ENCODE peak calls at places on chromosomes 2 and 18, in eight cellular contexts. L is mucosa of descending colon; G is colonic mucosa; J is effector memory CD4-positive, alpha-beta T cell; R is neuronal stem cell; P is HL-60; Y is skeletal muscle cell; O is ovary. T is an unnamed sample.

GRCh38 chr2:100413586-100413985 is 3.9 kb downstream of the CHST10 start:
- DNase-seq in L (no peak), P (no peak), G (no peak), Y (no peak), O (no peak), R (no peak), J (no peak), T (no peak)

GRCh38 chr2:23559561-23560239 is 174.7 kb downstream of the KLHL29 start:
- DNase-seq in Y (no peak), L (no peak), G (no peak), P (no peak), R (no peak), O (no peak), J (no peak), T (no peak)

GRCh38 chr18:25465152-25465790 is 113.3 kb upstream of the ZNF521 start:
- DNase-seq in O (no peak), P (no peak), L (no peak), J (no peak), R (peak), Y (no peak), G (no peak), T (no peak)

GRCh38 chr18:51275712-51276473 is 78.4 kb upstream of the MEX3C start:
- DNase-seq in L (no peak), Y (peak), P (no peak), O (peak), G (no peak), R (no peak), J (no peak), T (no peak)

GRCh38 chr2:42924436-42924897 is 132.1 kb upstream of the HAAO start:
- DNase-seq in Y (peak), O (peak), L (no peak), G (no peak), P (no peak), J (no peak), R (no peak), T (no peak)

GRCh38 chr18:36481201-36481657 is 183.7 kb downstream of the FHOD3 start:
- DNase-seq in J (no peak), G (no peak), Y (no peak), P (no peak), L (no peak), R (peak), O (no peak), T (no peak)

GRCh38 chr18:62339106-62339988 is 14.2 kb downstream of the TNFRSF11A start:
- DNase-seq in J (no peak), G (peak), P (no peak), L (no peak), R (no peak), Y (peak), O (no peak), T (no peak)

GRCh38 chr18:75377258-75377657 is 50.2 kb downstream of the SMIM21 start:
- DNase-seq in Y (no peak), J (no peak), O (no peak), L (no peak), R (no peak), G (no peak), P (no peak), T (no peak)

GRCh38 chr2:44247924-44248323 is 27.4 kb upstream of the SLC3A1 start:
- DNase-seq in O (no peak), P (no peak), L (no peak), J (no peak), G (no peak), R (no peak), Y (no peak), T (no peak)

GRCh38 chr2:127226520-127227263 is 6.6 kb upstream of the CYP27C1 start:
- DNase-seq in R (no peak), G (peak), O (no peak), Y (peak), J (no peak), L (peak), P (no peak), T (peak)

GRCh38 chr18:46211816-46212215 is 107.6 kb downstream of the HAUS1 start:
- DNase-seq in G (no peak), J (no peak), L (no peak), O (no peak), Y (no peak), P (no peak), R (no peak), T (no peak)

GRCh38 chr2:143452817-143453462 is 323.7 kb downstream of the ARHGAP15 start:
- DNase-seq in L (no peak), G (no peak), J (peak), R (no peak), P (no peak), Y (no peak), O (no peak), T (no peak)

GRCh38 chr18:21289843-21290242 is 47.8 kb downstream of the GREB1L start:
- DNase-seq in G (no peak), J (no peak), Y (no peak), O (no peak), L (no peak), P (no peak), R (no peak), T (no peak)

GRCh38 chr2:237547841-237548416 is 18.4 kb upstream of the PRLH start:
- DNase-seq in G (no peak), J (no peak), P (no peak), O (no peak), Y (no peak), L (no peak), R (no peak), T (no peak)

GRCh38 chr2:9032555-9032954 is 29.1 kb upstream of the MBOAT2 start:
- DNase-seq in L (no peak), P (no peak), Y (no peak), G (no peak), R (no peak), O (no peak), J (no peak), T (no peak)

GRCh38 chr2:239290618-239291504 is 110.0 kb downstream of the HDAC4 start:
- DNase-seq in J (no peak), P (no peak), R (peak), L (no peak), G (no peak), O (no peak), Y (no peak), T (no peak)

GRCh38 chr2:53724511-53724910 is 43.1 kb upstream of the CHAC2 start:
- DNase-seq in G (no peak), R (no peak), O (no peak), L (no peak), P (no peak), J (no peak), Y (peak), T (no peak)

DNA sequence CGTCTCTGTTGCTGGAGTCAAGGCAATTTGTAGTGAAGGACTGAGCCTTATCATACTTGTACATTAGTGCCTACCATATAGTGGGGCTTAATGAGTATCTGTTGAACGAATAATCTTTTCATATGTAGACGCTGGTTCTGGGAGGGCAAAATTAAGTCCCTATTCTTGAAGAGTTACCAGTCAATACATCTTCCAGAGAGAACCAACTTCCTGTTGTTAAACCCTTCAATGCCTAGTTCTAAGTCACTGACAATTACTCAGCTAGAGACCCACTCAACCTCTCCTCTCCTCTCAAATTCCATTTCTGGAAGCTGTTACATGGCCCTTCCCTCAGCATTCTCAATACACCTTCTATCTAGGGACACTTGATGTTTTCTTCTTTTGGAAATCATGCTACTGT is 1.1 kb upstream of the MOB4 start:
- DNase-seq in G (no peak), O (no peak), R (no peak), Y (no peak), P (no peak), J (no peak), L (no peak), T (no peak)
- H3K4me3 ChIP-seq in G (no peak), O (peak), R (peak), Y (peak), P (no peak), J (peak), L (no peak), T (peak)

DNA sequence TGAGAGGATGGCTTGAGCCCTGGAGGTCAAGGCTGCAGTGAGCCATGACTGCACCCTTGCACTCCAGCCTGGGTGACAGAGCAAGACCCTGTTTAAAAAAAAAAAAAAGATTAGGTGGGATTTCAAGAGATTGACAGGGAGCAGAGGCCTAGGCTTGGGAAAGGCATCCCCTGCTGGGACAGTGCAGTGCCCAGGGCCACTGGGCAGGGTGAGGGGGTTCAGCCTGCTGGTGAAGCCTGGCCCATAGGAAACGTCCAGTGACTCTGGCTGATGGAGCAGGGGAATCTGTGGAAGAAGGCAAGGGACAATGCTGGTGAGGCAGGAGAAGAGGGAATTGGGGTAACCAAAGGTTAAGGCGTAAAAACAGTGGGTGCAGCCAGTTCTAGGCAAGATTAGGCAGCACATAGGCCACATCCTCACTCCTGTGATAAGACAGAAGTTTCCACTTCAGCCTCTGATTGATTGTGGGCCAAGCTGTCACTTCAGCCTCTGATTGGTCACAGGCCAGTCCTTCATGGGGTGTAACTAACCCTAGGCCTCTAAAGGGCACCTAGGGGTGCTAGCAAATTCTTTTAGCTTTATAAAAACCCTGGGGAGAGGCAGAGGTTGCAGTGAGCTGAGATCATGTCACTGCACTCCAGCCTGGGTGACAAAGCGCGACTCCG is 128.6 kb downstream of the MSH2 start:
- DNase-seq in R (no peak), Y (no peak), G (no peak), J (no peak), P (no peak), O (no peak), L (no peak), T (no peak)
- H3K4me3 ChIP-seq in R (no peak), Y (no peak), G (no peak), J (no peak), P (no peak), O (no peak), L (no peak), T (no peak)

GRCh38 chr2:149562304-149562703 is 25.3 kb downstream of the MMADHC start:
- DNase-seq in R (no peak), J (no peak), O (no peak), G (peak), L (no peak), Y (no peak), P (no peak), T (peak)
- H3K4me3 ChIP-seq in R (no peak), J (no peak), O (no peak), G (no peak), L (no peak), Y (no peak), P (no peak), T (no peak)

DNA sequence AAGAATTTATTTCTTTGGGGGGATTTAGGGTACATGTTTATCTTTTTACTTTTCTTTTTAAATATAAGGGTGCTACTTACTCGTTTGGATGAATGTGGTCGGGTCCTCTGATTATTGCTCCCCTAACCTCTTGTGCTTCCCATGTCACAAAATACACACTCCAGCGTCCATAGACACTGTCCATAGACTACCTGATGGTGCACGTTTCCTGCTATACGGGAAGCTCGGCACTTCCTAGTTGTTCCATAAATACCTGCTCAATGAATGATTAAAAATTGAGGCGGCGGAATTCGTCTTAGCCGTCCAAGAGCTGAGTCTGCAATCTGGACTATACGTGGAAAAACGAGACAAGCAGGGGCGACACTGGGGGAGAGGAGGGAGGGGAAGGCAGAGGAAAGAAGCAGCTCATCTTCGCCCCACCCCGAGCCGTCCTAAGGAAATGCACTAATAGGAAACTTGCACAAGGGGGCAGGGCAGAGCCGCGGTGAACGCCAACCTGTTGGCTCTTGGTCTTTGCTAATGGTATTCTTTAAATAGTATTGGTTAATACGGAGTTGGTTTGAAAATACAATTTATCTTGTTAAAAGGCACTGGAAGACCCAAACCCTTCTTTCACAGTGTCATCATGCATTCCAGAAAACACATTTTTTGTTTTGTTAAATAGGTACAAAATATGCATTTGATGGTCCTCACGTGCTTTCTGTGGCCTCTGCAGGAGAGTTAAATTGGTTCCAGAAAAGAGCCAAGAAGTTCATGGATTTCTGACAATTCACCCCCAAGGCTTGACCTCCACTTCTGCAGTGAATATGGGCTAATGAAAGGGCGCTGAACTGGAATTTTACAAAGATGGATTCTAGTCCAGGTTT is 73.0 kb upstream of the KCTD1 start:
- DNase-seq in J (no peak), P (peak), G (peak), O (no peak), Y (no peak), R (peak), L (no peak), T (peak)
- H3K4me3 ChIP-seq in J (no peak), P (peak), G (no peak), O (no peak), Y (no peak), R (no peak), L (no peak), T (peak)

DNA sequence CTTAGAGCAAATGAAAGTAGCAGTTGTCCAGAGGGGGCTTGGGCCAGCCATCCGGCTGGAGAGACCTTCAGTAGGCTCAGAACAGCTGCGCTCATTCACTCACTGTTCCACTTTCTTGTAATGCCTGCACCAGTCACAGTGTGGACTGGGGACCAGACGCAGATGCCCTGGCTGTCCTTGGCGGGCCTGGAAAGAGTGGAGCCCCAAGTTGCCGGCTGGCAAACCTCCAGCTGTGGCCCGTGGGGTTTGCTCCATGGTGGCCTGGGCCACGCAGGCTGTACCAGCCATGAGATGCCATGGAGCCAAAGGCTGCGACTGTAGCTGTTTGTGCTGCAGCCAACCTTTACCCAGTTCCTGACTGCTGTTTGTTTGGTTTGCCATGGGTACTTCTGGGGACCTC is 21.0 kb downstream of the LDLRAD4 start:
- DNase-seq in R (no peak), J (no peak), O (no peak), L (no peak), G (no peak), P (no peak), Y (no peak), T (no peak)
- H3K4me3 ChIP-seq in R (no peak), J (no peak), O (no peak), L (no peak), G (no peak), P (no peak), Y (no peak), T (no peak)

GRCh38 chr18:11566236-11566965 is 43.0 kb upstream of the SLC35G4 start:
- DNase-seq in R (no peak), G (no peak), J (no peak), L (no peak), P (no peak), O (no peak), Y (no peak), T (no peak)
- H3K4me3 ChIP-seq in R (no peak), G (no peak), J (no peak), L (no peak), P (no peak), O (no peak), Y (no peak), T (no peak)

GRCh38 chr18:12314586-12315305 is 6.7 kb downstream of the TUBB6 start:
- DNase-seq in O (no peak), G (no peak), R (no peak), P (no peak), J (no peak), L (no peak), Y (no peak), T (no peak)

GRCh38 chr18:12315911-12316310 is 7.9 kb downstream of the TUBB6 start:
- DNase-seq in G (no peak), L (no peak), Y (no peak), J (no peak), P (no peak), R (no peak), O (no peak), T (no peak)

GRCh38 chr18:12313530-12314245 is 5.6 kb downstream of the TUBB6 start:
- DNase-seq in J (no peak), R (no peak), L (no peak), G (no peak), O (no peak), Y (no peak), P (no peak), T (no peak)

GRCh38 chr18:12317664-12318333 is 9.8 kb downstream of the TUBB6 start:
- DNase-seq in G (no peak), P (no peak), J (no peak), L (no peak), R (no peak), Y (no peak), O (no peak), T (no peak)

GRCh38 chr18:12315481-12315880 is 7.4 kb downstream of the TUBB6 start:
- DNase-seq in L (no peak), J (no peak), P (no peak), Y (no peak), R (no peak), O (no peak), G (no peak), T (no peak)
- H3K4me3 ChIP-seq in L (no peak), J (no peak), P (no peak), Y (no peak), R (no peak), O (no peak), G (no peak), T (no peak)